ENCODE peak calls at places on chromosomes 16 and 17, in ten cellular contexts. W, F, O, Q, Y, B, E, J, H and T are unnamed samples.

GRCh38 chr16:81220369-81220768 is 18.1 kb upstream of the BCO1 start:
- DNase-seq in W (no peak), F (no peak), O (no peak), Q (no peak), Y (no peak), B (no peak), E (no peak), J (no peak), H (no peak), T (no peak)

GRCh38 chr17:40535924-40536717 is 29.2 kb downstream of the CCR7 start:
- DNase-seq in W (no peak), F (no peak), O (peak), Q (no peak), Y (no peak), B (no peak), E (peak), J (no peak), H (no peak), T (no peak)

GRCh38 chr17:40177275-40177874 is at the start of gene RAPGEFL1:
- DNase-seq in W (no peak), F (peak), O (peak), Q (no peak), Y (no peak), B (peak), E (peak), J (peak), H (peak), T (no peak)

GRCh38 chr17:2485543-2485942 is 26.1 kb downstream of the METTL16 start:
- DNase-seq in W (no peak), F (no peak), O (peak), Q (no peak), Y (no peak), B (no peak), E (no peak), J (peak), H (no peak), T (no peak)

GRCh38 chr17:40952675-40953074 is 14.1 kb downstream of the KRT39 start:
- DNase-seq in W (no peak), F (no peak), O (peak), Q (peak), Y (peak), B (no peak), E (no peak), J (peak), H (peak), T (peak)

GRCh38 chr17:78780852-78781338 is 1.2 kb downstream of the CYTH1 start:
- DNase-seq in W (no peak), F (no peak), O (no peak), Q (no peak), Y (no peak), B (no peak), E (no peak), J (no peak), H (no peak), T (no peak)

GRCh38 chr16:4550587-4550986 is 5.6 kb upstream of the C16orf96 start:
- DNase-seq in W (no peak), F (no peak), O (peak), Q (no peak), Y (no peak), B (no peak), E (no peak), J (no peak), H (no peak), T (no peak)

GRCh38 chr17:63993368-63993990 is 4.7 kb upstream of the PRR29 start:
- DNase-seq in W (no peak), F (no peak), O (no peak), Q (no peak), Y (no peak), B (no peak), E (no peak), J (no peak), H (no peak), T (no peak)

GRCh38 chr16:49592507-49593422 is 219.2 kb downstream of the C16orf78 start:
- DNase-seq in W (no peak), F (no peak), O (peak), Q (no peak), Y (no peak), B (no peak), E (peak), J (peak), H (no peak), T (no peak)

GRCh38 chr16:86618431-86619262 is 40.3 kb downstream of the FOXL1 start:
- DNase-seq in W (no peak), F (no peak), O (peak), Q (no peak), Y (no peak), B (no peak), E (no peak), J (no peak), H (no peak), T (no peak)

GRCh38 chr17:41522301-41523224 is 3.9 kb upstream of the KRT15 start:
- DNase-seq in W (no peak), F (no peak), O (no peak), Q (no peak), Y (no peak), B (no peak), E (no peak), J (no peak), H (no peak), T (no peak)

GRCh38 chr17:38967290-38967738 is at the start of gene FBXO47:
- DNase-seq in W (peak), F (peak), O (peak), Q (peak), Y (peak), B (peak), E (peak), J (peak), H (peak), T (no peak)

GRCh38 chr16:57616241-57616640 is 12.2 kb upstream of the ADGRG1 start:
- DNase-seq in W (no peak), F (no peak), O (no peak), Q (no peak), Y (no peak), B (no peak), E (no peak), J (no peak), H (no peak), T (no peak)

GRCh38 chr17:33732116-33732515 is 439.0 kb upstream of the ASIC2 start:
- DNase-seq in W (no peak), F (no peak), O (no peak), Q (no peak), Y (no peak), B (no peak), E (no peak), J (no peak), H (no peak), T (no peak)

GRCh38 chr16:17329412-17329811 is 141.3 kb downstream of the XYLT1 start:
- DNase-seq in W (no peak), F (no peak), O (no peak), Q (no peak), Y (no peak), B (no peak), E (no peak), J (no peak), H (no peak), T (no peak)

GRCh38 chr16:24986512-24987303 is 28.5 kb downstream of the ARHGAP17 start:
- DNase-seq in W (no peak), F (no peak), O (peak), Q (no peak), Y (peak), B (no peak), E (peak), J (peak), H (peak), T (peak)

GRCh38 chr17:30920282-30920681 is 1.5 kb upstream of the ADAP2 start:
- DNase-seq in W (no peak), F (no peak), O (no peak), Q (no peak), Y (no peak), B (no peak), E (no peak), J (peak), H (peak), T (no peak)

GRCh38 chr17:53336281-53336680 is 486.4 kb upstream of the KIF2B start:
- DNase-seq in W (no peak), F (no peak), O (no peak), Q (no peak), Y (no peak), B (no peak), E (no peak), J (no peak), H (peak), T (no peak)

GRCh38 chr16:14168146-14168545 is 97.0 kb downstream of the MRTFB start:
- DNase-seq in W (no peak), F (no peak), O (no peak), Q (no peak), Y (no peak), B (no peak), E (no peak), J (peak), H (no peak), T (no peak)

GRCh38 chr17:81322271-81323082 is 27.4 kb upstream of the SLC38A10 start:
- DNase-seq in W (no peak), F (no peak), O (peak), Q (no peak), Y (no peak), B (no peak), E (no peak), J (no peak), H (no peak), T (no peak)

GRCh38 chr16:53043462-53043861 is 9.2 kb downstream of the CHD9NB start:
- DNase-seq in W (no peak), F (no peak), O (no peak), Q (no peak), Y (no peak), B (no peak), E (peak), J (peak), H (no peak), T (no peak)

GRCh38 chr16:11342021-11342855 is 3.0 kb upstream of the RMI2 start:
- DNase-seq in W (no peak), F (no peak), O (no peak), Q (no peak), Y (no peak), B (no peak), E (no peak), J (no peak), H (no peak), T (no peak)

GRCh38 chr16:68798398-68798797 is 44.9 kb upstream of the TANGO6 start:
- DNase-seq in W (no peak), F (no peak), O (no peak), Q (no peak), Y (no peak), B (no peak), E (no peak), J (no peak), H (no peak), T (no peak)

GRCh38 chr17:73639926-73640325 is 4.3 kb downstream of the SDK2 start:
- DNase-seq in W (no peak), F (no peak), O (no peak), Q (no peak), Y (no peak), B (no peak), E (no peak), J (no peak), H (no peak), T (no peak)

GRCh38 chr16:54284931-54285413 is 1.6 kb downstream of the IRX3 start:
- DNase-seq in W (no peak), F (no peak), O (peak), Q (no peak), Y (no peak), B (no peak), E (no peak), J (no peak), H (no peak), T (no peak)

GRCh38 chr17:66349549-66350245 is 47.3 kb downstream of the PRKCA start:
- DNase-seq in W (no peak), F (peak), O (no peak), Q (no peak), Y (no peak), B (no peak), E (no peak), J (no peak), H (no peak), T (no peak)

GRCh38 chr17:37490638-37491614 is 1.2 kb downstream of the DUSP14 start:
- DNase-seq in W (no peak), F (peak), O (peak), Q (no peak), Y (peak), B (no peak), E (peak), J (peak), H (peak), T (no peak)

GRCh38 chr17:58303981-58304734 is 23.4 kb upstream of the MPO start:
- DNase-seq in W (no peak), F (no peak), O (peak), Q (no peak), Y (no peak), B (no peak), E (peak), J (peak), H (peak), T (no peak)

GRCh38 chr17:50708050-50709000 is 611 bp upstream of the ANKRD40 start:
- DNase-seq in W (no peak), F (peak), O (peak), Q (no peak), Y (no peak), B (no peak), E (no peak), J (peak), H (no peak), T (no peak)

GRCh38 chr16:88429387-88430184 is 23.5 kb upstream of the ZFPM1 start:
- DNase-seq in W (no peak), F (no peak), O (no peak), Q (no peak), Y (no peak), B (no peak), E (no peak), J (no peak), H (no peak), T (no peak)

GRCh38 chr16:88428156-88428555 is 24.9 kb upstream of the ZFPM1 start:
- DNase-seq in W (no peak), F (no peak), O (no peak), Q (no peak), Y (no peak), B (no peak), E (no peak), J (no peak), H (no peak), T (no peak)

GRCh38 chr16:88430185-88430523 is 22.9 kb upstream of the ZFPM1 start:
- DNase-seq in W (no peak), F (no peak), O (no peak), Q (no peak), Y (no peak), B (no peak), E (no peak), J (no peak), H (no peak), T (no peak)

GRCh38 chr16:88427376-88427775 is 25.7 kb upstream of the ZFPM1 start:
- DNase-seq in W (no peak), F (no peak), O (no peak), Q (no peak), Y (no peak), B (no peak), E (no peak), J (no peak), H (no peak), T (no peak)

DNA sequence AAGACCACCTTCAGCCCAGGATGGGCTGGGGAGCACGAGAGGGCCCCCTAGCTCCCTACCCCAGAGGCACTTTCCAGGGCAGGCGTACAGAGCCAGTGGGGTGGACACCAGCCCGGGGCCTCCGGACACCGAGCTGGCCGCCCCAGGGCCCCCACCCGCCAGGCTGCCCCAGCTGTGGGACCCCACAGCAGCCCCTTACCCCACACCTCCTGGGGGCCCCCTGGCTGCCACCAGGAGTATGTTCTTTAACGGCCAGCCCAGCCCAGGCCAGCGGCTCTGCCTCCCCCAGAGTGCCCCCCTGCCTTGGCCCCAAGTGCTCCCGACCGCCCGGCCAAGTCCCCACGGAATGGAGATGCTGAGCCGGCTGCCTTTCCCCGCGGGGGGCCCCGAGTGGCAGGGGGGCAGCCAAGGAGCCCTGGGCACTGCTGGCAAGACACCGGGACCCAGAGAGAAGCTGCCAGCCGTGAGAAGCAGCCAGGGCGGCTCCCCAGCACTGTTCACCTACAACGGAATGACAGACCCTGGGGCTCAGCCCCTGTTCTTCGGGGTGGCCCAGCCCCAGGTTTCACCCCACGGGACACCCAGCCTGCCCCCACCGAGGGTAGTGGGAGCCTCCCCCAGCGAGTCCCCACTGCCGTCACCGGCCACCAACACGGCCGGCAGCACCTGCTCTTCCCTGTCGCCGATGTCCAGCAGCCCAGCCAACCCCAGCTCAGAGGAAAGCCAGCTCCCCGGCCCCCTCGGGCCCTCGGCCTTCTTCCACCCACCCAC is 24.3 kb upstream of the ZFPM1 start:
- DNase-seq in W (no peak), F (no peak), O (no peak), Q (no peak), Y (no peak), B (no peak), E (no peak), J (no peak), H (no peak), T (no peak)
- TF ChIP-seq CTCF in W (no peak), F (no peak), O (no peak), Q (peak), Y (peak), B (no peak), E (no peak), J (peak), H (peak), T (no peak)

GRCh38 chr16:85428168-85428898 is 184.8 kb upstream of the GSE1 start:
- DNase-seq in W (no peak), F (no peak), O (no peak), Q (no peak), Y (no peak), B (no peak), E (peak), J (peak), H (peak), T (no peak)
- TF ChIP-seq CTCF in W (peak), F (peak), O (peak), Q (peak), Y (peak), B (peak), E (peak), J (peak), H (peak), T (peak)

GRCh38 chr17:45061606-45062205 is 589 bp downstream of the NMT1 start:
- DNase-seq in W (no peak), F (no peak), O (no peak), Q (no peak), Y (peak), B (no peak), E (no peak), J (no peak), H (no peak), T (no peak)

GRCh38 chr17:45060382-45060823 is 714 bp upstream of the NMT1 start:
- DNase-seq in W (no peak), F (no peak), O (no peak), Q (no peak), Y (no peak), B (no peak), E (no peak), J (no peak), H (no peak), T (no peak)

GRCh38 chr17:45063198-45063597 is 2.1 kb downstream of the NMT1 start:
- DNase-seq in W (no peak), F (no peak), O (no peak), Q (no peak), Y (no peak), B (no peak), E (no peak), J (no peak), H (no peak), T (no peak)

DNA sequence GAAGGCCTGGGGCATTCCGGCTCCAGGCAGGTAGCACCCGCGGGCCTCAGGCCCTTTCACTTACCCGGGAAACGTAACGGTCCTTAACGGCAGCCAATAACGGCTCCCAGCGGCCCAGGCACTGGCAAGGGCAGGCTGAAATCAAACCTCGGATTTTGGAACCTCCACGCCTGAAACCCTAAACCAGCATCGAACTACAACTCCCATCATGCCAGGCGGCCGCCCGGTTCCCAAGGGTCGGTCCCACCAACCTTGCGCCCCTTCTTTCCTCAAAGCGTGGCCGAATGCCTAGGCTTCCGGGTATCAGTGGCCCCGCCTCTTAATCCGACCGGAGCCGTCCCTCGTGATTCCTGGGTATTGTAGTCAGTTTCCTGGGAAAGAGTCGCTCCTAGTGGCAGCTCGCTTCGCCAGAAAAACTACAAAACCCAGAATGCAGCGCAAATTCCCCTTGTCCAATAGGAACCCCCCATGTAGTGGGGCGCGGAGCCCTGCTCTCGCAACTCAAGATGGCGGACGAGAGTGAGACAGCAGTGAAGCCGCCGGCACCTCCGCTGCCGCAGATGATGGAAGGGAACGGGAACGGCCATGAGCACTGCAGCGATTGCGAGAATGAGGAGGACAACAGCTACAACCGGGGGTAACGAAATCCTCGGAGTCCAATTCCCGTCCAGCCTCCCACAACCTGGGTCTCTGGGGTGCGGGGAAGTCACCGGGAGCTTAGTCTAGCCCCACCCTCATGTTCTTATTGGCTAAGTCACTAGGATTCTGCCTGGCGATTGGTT is at the start of gene NMT1:
- DNase-seq in W (peak), F (peak), O (peak), Q (peak), Y (peak), B (peak), E (peak), J (peak), H (peak), T (peak)
- TF ChIP-seq CTCF in W (no peak), F (no peak), O (no peak), Q (no peak), Y (no peak), B (no peak), E (no peak), J (no peak), H (peak), T (no peak)

GRCh38 chr16:734208-734980 is 6.4 kb downstream of the CIAO3 start:
- DNase-seq in W (no peak), F (no peak), O (no peak), Q (no peak), Y (no peak), B (no peak), E (no peak), J (no peak), H (no peak), T (no peak)

GRCh38 chr16:734981-735881 is 5.6 kb downstream of the CIAO3 start:
- DNase-seq in W (no peak), F (no peak), O (no peak), Q (no peak), Y (no peak), B (no peak), E (no peak), J (no peak), H (no peak), T (no peak)

GRCh38 chr16:732332-732731 is 5.4 kb downstream of the HAGHL start:
- DNase-seq in W (no peak), F (no peak), O (no peak), Q (no peak), Y (no peak), B (no peak), E (no peak), J (no peak), H (no peak), T (no peak)

GRCh38 chr16:732936-733335 is 6.0 kb downstream of the HAGHL start:
- DNase-seq in W (no peak), F (no peak), O (no peak), Q (no peak), Y (no peak), B (no peak), E (no peak), J (no peak), H (no peak), T (no peak)

DNA sequence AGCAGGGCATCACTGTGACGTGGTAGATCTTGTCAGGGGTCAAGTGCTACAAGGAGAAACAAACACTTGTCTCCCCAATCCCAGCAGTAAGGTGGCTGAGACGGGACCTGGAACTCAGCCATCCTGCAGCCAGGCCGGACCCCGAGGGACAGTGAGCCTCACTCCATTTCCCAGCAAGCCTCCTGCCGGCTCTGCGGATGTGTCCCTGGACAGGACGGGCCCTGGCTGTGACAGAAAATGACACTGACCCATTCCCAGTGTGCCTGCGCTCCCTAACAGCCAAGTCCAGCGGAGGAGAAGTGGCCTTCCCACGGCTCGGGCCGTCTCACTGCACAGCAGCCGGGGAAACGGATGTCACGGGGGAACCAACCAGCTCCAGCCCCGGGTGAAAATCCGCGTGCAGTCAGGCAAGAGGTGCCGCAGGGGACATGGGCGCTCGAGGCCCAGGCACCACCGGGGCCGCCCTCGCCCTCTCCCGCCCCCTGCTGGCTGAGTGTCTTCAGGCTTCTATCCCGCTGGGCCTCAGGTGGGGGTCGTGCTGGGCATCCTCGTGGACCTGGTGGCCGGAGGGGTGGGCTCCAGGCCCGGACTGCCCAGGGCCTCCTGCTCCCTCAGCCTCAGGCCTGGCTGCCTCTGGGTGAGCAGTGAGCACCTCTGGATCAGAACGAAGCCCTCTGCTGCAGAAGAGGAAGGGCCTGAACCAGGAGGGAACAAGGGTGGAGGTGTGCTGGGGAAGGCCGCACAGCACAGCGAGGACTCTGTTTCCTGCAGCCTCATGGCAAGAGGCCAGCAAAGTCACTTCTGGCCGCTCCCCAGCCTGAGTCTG is 6.7 kb downstream of the HAGHL start:
- DNase-seq in W (no peak), F (no peak), O (no peak), Q (no peak), Y (no peak), B (no peak), E (no peak), J (no peak), H (no peak), T (no peak)
- TF ChIP-seq CTCF in W (no peak), F (no peak), O (peak), Q (peak), Y (peak), B (no peak), E (no peak), J (peak), H (no peak), T (peak)